ENCODE peak calls at places on chromosomes 2 and 18, in eight cellular contexts. C is bronchial epithelial cell, N is epithelial cell of esophagus, V is GM12865, Z is colonic mucosa, A is endothelial cell, S is stomach, Y is Peyer's patch. K is an unnamed sample.

GRCh38 chr2:174992886-174993285 is 12.3 kb downstream of the CHN1 start:
- DNase-seq in C (no peak), N (no peak), V (no peak), Z (no peak), A (no peak), S (no peak), Y (no peak), K (no peak)

GRCh38 chr18:12883684-12884520 is at the start of gene PTPN2:
- DNase-seq in C (peak; percentile 88), N (peak; percentile 94), V (peak; percentile 97), Z (peak; percentile 93), A (peak; percentile 88), S (peak; percentile 94), Y (peak; percentile 92), K (peak; percentile 87)

GRCh38 chr2:240517342-240517741 is 40.4 kb downstream of the ANKMY1 start:
- DNase-seq in C (no peak), N (no peak), V (no peak), Z (no peak), A (no peak), S (no peak), Y (no peak), K (no peak)

GRCh38 chr18:54222922-54223567 is 1.4 kb downstream of the MBD2 start:
- DNase-seq in C (no peak), N (peak; percentile 70), V (peak; percentile 91), Z (peak; percentile 23), A (no peak), S (no peak), Y (no peak), K (peak; percentile 27)

GRCh38 chr2:215793747-215794595 is 219.4 kb downstream of the MREG start:
- DNase-seq in C (peak; percentile 97), N (peak; percentile 92), V (peak; percentile 37), Z (peak; percentile 44), A (no peak), S (peak; percentile 59), Y (no peak), K (no peak)

GRCh38 chr18:515156-515815 is 14.8 kb upstream of the COLEC12 start:
- DNase-seq in C (no peak), N (no peak), V (no peak), Z (no peak), A (no peak), S (no peak), Y (no peak), K (no peak)

GRCh38 chr2:48560546-48561209 is 30.7 kb downstream of the STON1 start:
- DNase-seq in C (no peak), N (no peak), V (no peak), Z (no peak), A (no peak), S (no peak), Y (no peak), K (no peak)

GRCh38 chr2:150601280-150602038 is 114.0 kb upstream of the RND3 start:
- DNase-seq in C (no peak), N (no peak), V (no peak), Z (no peak), A (no peak), S (no peak), Y (no peak), K (no peak)

GRCh38 chr2:238731961-238732360 is 115.9 kb upstream of the TWIST2 start:
- DNase-seq in C (no peak), N (no peak), V (no peak), Z (no peak), A (no peak), S (no peak), Y (no peak), K (no peak)

GRCh38 chr2:122329266-122329665 is 573.8 kb downstream of the TSN start:
- DNase-seq in C (peak; percentile 13), N (no peak), V (no peak), Z (no peak), A (no peak), S (no peak), Y (no peak), K (no peak)

GRCh38 chr2:155372969-155373368 is 674.5 kb downstream of the KCNJ3 start:
- DNase-seq in C (peak; percentile 51), N (peak; percentile 37), V (no peak), Z (no peak), A (no peak), S (no peak), Y (no peak), K (no peak)

GRCh38 chr2:155363349-155363888 is 664.9 kb downstream of the KCNJ3 start:
- DNase-seq in C (no peak), N (no peak), V (no peak), Z (no peak), A (no peak), S (no peak), Y (no peak), K (no peak)

GRCh38 chr2:155364766-155365165 is 666.3 kb downstream of the KCNJ3 start:
- DNase-seq in C (no peak), N (no peak), V (no peak), Z (no peak), A (no peak), S (no peak), Y (no peak), K (no peak)

DNA sequence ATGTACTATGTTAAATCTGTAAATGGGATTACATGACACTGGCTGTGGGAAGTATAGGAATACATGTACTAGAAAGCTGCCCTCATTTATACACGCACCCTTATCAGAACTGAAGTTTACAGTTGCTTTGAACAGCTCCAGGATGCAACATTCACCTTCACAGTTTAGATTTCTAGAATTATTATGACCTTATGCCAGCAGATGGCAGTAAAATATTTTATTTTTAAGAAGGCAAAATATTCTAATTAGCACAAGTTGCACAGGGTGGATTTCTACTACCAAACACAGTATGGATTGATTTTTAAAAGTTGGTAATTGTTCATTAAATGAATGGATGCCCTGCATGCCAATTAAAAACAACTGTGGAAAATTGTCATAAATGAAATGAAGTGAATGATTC is 670.4 kb downstream of the KCNJ3 start:
- DNase-seq in C (peak; percentile 34), N (peak; percentile 35), V (no peak), Z (no peak), A (no peak), S (no peak), Y (no peak), K (no peak)
- TF ChIP-seq CTCF in C (peak; percentile 9), N (peak; percentile 18), V (no peak), Z (peak; percentile 24), A (peak; percentile 55), S (no peak), Y (no peak), K (peak; percentile 25)

DNA sequence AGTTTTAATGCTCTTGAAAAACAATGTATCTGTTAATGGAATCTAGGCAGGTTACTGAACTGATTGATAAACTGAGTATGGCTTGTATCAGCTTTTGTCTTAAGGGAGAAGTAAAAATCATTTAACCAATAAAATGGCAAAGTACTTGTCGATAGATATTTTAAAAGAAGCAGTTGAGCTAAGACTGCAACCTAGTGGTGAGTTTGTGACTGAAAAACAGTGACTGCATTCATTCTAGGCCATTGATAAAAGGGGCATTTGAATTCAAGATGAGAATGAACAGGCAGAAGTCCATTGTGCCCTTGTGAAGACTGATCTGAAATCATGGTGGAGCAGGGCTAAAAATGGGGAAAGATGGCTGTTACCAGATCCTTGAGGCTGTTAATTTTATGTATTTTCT is 59.4 kb upstream of the MSTN start:
- DNase-seq in C (peak; percentile 45), N (peak; percentile 24), V (peak; percentile 53), Z (no peak), A (no peak), S (no peak), Y (no peak), K (no peak)
- TF ChIP-seq CTCF in C (peak; percentile 43), N (peak; percentile 47), V (peak; percentile 44), Z (no peak), A (peak; percentile 36), S (peak; percentile 17), Y (no peak), K (no peak)

GRCh38 chr2:193584522-193584938 is 1389.8 kb upstream of the TMEFF2 start:
- DNase-seq in C (peak; percentile 35), N (peak; percentile 66), V (peak; percentile 51), Z (no peak), A (peak; percentile 21), S (no peak), Y (no peak), K (no peak)

GRCh38 chr2:193581807-193582206 is 1387.1 kb upstream of the TMEFF2 start:
- DNase-seq in C (no peak), N (peak; percentile 5), V (no peak), Z (no peak), A (no peak), S (no peak), Y (no peak), K (no peak)

GRCh38 chr2:193584001-193584400 is 1389.3 kb upstream of the TMEFF2 start:
- DNase-seq in C (peak; percentile 12), N (peak; percentile 57), V (no peak), Z (no peak), A (peak; percentile 39), S (no peak), Y (no peak), K (no peak)

DNA sequence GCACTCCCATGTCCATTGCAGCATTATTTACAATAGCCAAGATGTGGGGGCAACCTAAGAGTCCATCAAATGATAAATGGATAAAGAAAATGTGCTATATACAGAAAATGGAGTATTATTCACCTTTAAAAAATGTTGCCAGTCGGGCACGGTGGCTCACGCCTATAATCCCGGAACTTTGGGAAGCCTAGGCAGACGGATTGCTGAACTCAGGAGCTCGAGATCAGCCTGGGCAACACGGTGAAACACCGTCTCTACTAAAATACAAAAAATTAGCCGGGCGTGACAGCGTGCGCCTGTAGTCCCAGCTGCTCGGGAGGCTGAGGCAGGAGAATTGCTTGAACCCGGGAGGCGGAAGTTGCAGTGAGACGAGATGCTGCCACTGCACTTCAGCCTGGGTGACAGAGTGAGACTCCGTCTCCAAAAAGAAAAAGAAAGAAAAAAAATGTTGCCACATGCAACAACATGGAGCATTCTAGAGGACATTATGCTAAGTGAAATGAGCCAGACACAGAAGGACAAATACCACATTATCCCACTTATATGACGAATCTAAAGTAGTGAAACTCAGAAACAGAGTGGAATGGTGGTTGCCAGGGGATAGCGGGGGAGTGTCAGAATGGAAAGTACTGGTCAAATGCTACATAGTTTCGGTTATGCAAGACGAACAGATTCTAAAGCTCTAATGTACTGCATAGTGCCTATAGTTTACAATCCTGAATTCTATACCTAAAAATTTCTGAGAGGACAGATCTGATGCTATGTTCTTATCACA is 1385.6 kb upstream of the TMEFF2 start:
- DNase-seq in C (no peak), N (no peak), V (no peak), Z (no peak), A (no peak), S (no peak), Y (no peak), K (no peak)
- TF ChIP-seq CTCF in C (no peak), N (no peak), V (no peak), Z (no peak), A (no peak), S (no peak), Y (no peak), K (no peak)

GRCh38 chr2:29041161-29041660 is 33.1 kb downstream of the PCARE start:
- DNase-seq in C (no peak), N (no peak), V (no peak), Z (no peak), A (no peak), S (no peak), Y (no peak), K (no peak)

GRCh38 chr2:29039718-29040480 is 34.4 kb downstream of the PCARE start:
- DNase-seq in C (no peak), N (no peak), V (peak; percentile 40), Z (no peak), A (no peak), S (no peak), Y (no peak), K (no peak)

GRCh38 chr2:29040552-29040951 is 33.8 kb downstream of the PCARE start:
- DNase-seq in C (no peak), N (no peak), V (peak; percentile 49), Z (no peak), A (no peak), S (no peak), Y (no peak), K (no peak)

GRCh38 chr2:29046321-29046720 is 28.0 kb downstream of the PCARE start:
- DNase-seq in C (no peak), N (no peak), V (no peak), Z (no peak), A (no peak), S (no peak), Y (no peak), K (no peak)

GRCh38 chr2:29042581-29043075 is 31.7 kb downstream of the PCARE start:
- DNase-seq in C (no peak), N (no peak), V (no peak), Z (no peak), A (no peak), S (no peak), Y (no peak), K (no peak)
- TF ChIP-seq CTCF in C (no peak), N (no peak), V (no peak), Z (no peak), A (no peak), S (no peak), Y (no peak), K (no peak)

K was measured in CD4-positive, alpha-beta T cell.